ENCODE peak calls at places on chromosomes 16 and 17, in ten cellular contexts. G is fibroblast of lung; U is thoracic aorta; D is mesenchymal stem cell; E is spleen; V is A673; A is uterus; K is lung; Q is CD8-positive, alpha-beta T cell; W is heart right ventricle. N is an unnamed sample.

GRCh38 chr16:85819711-85820110 is 20.2 kb downstream of the COX4I1 start:
- DNase-seq in G (peak; percentile 17), U (no peak), D (no peak), E (no peak), V (no peak), A (no peak), K (no peak), Q (no peak), W (no peak), N (peak; percentile 45)

GRCh38 chr17:46166692-46167249 is 26.5 kb downstream of the KANSL1 start:
- DNase-seq in G (no peak), U (no peak), D (no peak), E (no peak), V (no peak), A (no peak), K (no peak), Q (no peak), W (no peak), N (no peak)

GRCh38 chr16:68655806-68656205 is 10.7 kb downstream of the CDH3 start:
- DNase-seq in G (no peak), U (no peak), D (no peak), E (no peak), V (no peak), A (no peak), K (no peak), Q (no peak), W (no peak), N (no peak)

GRCh38 chr16:85983606-85984005 is 84.6 kb downstream of the IRF8 start:
- DNase-seq in G (no peak), U (no peak), D (no peak), E (peak; percentile 81), V (no peak), A (no peak), K (no peak), Q (no peak), W (no peak), N (no peak)

GRCh38 chr17:15213381-15214087 is 51.6 kb downstream of the PMP22 start:
- DNase-seq in G (peak; percentile 42), U (no peak), D (peak; percentile 37), E (no peak), V (peak; percentile 24), A (no peak), K (no peak), Q (no peak), W (no peak), N (no peak)

GRCh38 chr16:64711026-64711425 is 410.8 kb downstream of the CDH11 start:
- DNase-seq in G (no peak), U (no peak), D (peak; percentile 52), E (no peak), V (no peak), A (no peak), K (no peak), Q (no peak), W (no peak), N (peak; percentile 20)

GRCh38 chr16:528111-529011 is 849 bp downstream of the CAPN15 start:
- DNase-seq in G (peak; percentile 56), U (peak; percentile 26), D (peak; percentile 75), E (peak; percentile 88), V (peak; percentile 50), A (peak; percentile 44), K (peak; percentile 47), Q (no peak), W (no peak), N (peak; percentile 81)

GRCh38 chr17:57451126-57451690 is 194.9 kb downstream of the MSI2 start:
- DNase-seq in G (no peak), U (no peak), D (no peak), E (no peak), V (no peak), A (no peak), K (no peak), Q (no peak), W (no peak), N (no peak)

GRCh38 chr16:57637020-57637419 is 8.6 kb downstream of the ADGRG1 start:
- DNase-seq in G (peak; percentile 16), U (no peak), D (no peak), E (no peak), V (no peak), A (no peak), K (no peak), Q (no peak), W (no peak), N (no peak)

GRCh38 chr16:81511371-81511770 is 66.8 kb downstream of the CMIP start:
- DNase-seq in G (peak; percentile 23), U (no peak), D (peak; percentile 60), E (no peak), V (no peak), A (no peak), K (no peak), Q (no peak), W (no peak), N (no peak)

GRCh38 chr17:65601881-65602280 is 40.4 kb upstream of the AXIN2 start:
- DNase-seq in G (no peak), U (no peak), D (no peak), E (no peak), V (no peak), A (no peak), K (no peak), Q (no peak), W (no peak), N (no peak)

GRCh38 chr16:25124503-25124902 is 13.0 kb downstream of the LCMT1 start:
- DNase-seq in G (no peak), U (no peak), D (no peak), E (no peak), V (no peak), A (no peak), K (no peak), Q (no peak), W (no peak), N (no peak)

GRCh38 chr17:55926276-55926995 is 175.6 kb downstream of the PCTP start:
- DNase-seq in G (no peak), U (no peak), D (no peak), E (no peak), V (peak; percentile 29), A (no peak), K (no peak), Q (no peak), W (no peak), N (no peak)

GRCh38 chr16:1538804-1539520 is 5.5 kb downstream of the TMEM204 start:
- DNase-seq in G (no peak), U (no peak), D (no peak), E (no peak), V (no peak), A (no peak), K (no peak), Q (no peak), W (peak; percentile 24), N (no peak)

GRCh38 chr17:42704495-42705494 is 22.5 kb downstream of the CNTNAP1 start:
- DNase-seq in G (no peak), U (no peak), D (no peak), E (no peak), V (no peak), A (no peak), K (no peak), Q (no peak), W (no peak), N (no peak)
- H3K36me3 ChIP-seq in G (peaks cover 27% of the 10 kb centered on the region), U (peaks cover 68% of the 10 kb centered on the region), D (peaks cover 96% of the 10 kb centered on the region), E (peaks cover 96% of the 10 kb centered on the region), V (peaks cover 18% of the 10 kb centered on the region), A (no peaks in the 10 kb centered on the region), K (peaks cover 46% of the 10 kb centered on the region), Q (peaks cover 62% of the 10 kb centered on the region), W (peaks cover 91% of the 10 kb centered on the region), N (peaks cover 44% of the 10 kb centered on the region)

GRCh38 chr16:67650023-67650422 is 5.1 kb downstream of the CARMIL2 start:
- DNase-seq in G (no peak), U (no peak), D (no peak), E (peak; percentile 21), V (no peak), A (no peak), K (no peak), Q (no peak), W (no peak), N (no peak)

GRCh38 chr16:67653131-67654068 is 6.7 kb downstream of the ACD start:
- DNase-seq in G (no peak), U (no peak), D (peak; percentile 45), E (no peak), V (peak; percentile 60), A (no peak), K (no peak), Q (no peak), W (peak; percentile 18), N (no peak)

GRCh38 chr16:67651039-67651438 is 6.1 kb downstream of the CARMIL2 start:
- DNase-seq in G (no peak), U (no peak), D (no peak), E (no peak), V (no peak), A (peak; percentile 9), K (peak; percentile 28), Q (no peak), W (no peak), N (no peak)

GRCh38 chr16:67652578-67653130 is 7.4 kb downstream of the ACD start:
- DNase-seq in G (no peak), U (no peak), D (no peak), E (no peak), V (peak; percentile 78), A (peak; percentile 18), K (no peak), Q (no peak), W (peak; percentile 16), N (no peak)

GRCh38 chr16:67651847-67652246 is 6.9 kb downstream of the CARMIL2 start:
- DNase-seq in G (no peak), U (no peak), D (no peak), E (no peak), V (no peak), A (no peak), K (no peak), Q (no peak), W (no peak), N (no peak)
- H3K27me3 ChIP-seq in G (peaks cover 51% of the 10 kb centered on the region), U (peaks cover 6% of the 10 kb centered on the region), D (peaks cover 67% of the 10 kb centered on the region), E (no peaks in the 10 kb centered on the region), V (peaks cover 45% of the 10 kb centered on the region), A (peaks cover 36% of the 10 kb centered on the region), K (no peaks in the 10 kb centered on the region), Q (no peaks in the 10 kb centered on the region), W (peaks cover 73% of the 10 kb centered on the region), N (no peaks in the 10 kb centered on the region)

GRCh38 chr17:70956731-70957130 is 787.4 kb downstream of the KCNJ2 start:
- DNase-seq in G (peak; percentile 30), U (no peak), D (no peak), E (no peak), V (no peak), A (no peak), K (no peak), Q (no peak), W (no peak), N (no peak)
- H3K9me3 ChIP-seq in G (no peaks in the 10 kb centered on the region), U (no peaks in the 10 kb centered on the region), D (peaks cover 3% of the 10 kb centered on the region), E (peaks cover 13% of the 10 kb centered on the region), V (no peaks in the 10 kb centered on the region), A (no peaks in the 10 kb centered on the region), K (no peaks in the 10 kb centered on the region), Q (no peaks in the 10 kb centered on the region), W (peaks cover 10% of the 10 kb centered on the region), N (no peaks in the 10 kb centered on the region)

DNA sequence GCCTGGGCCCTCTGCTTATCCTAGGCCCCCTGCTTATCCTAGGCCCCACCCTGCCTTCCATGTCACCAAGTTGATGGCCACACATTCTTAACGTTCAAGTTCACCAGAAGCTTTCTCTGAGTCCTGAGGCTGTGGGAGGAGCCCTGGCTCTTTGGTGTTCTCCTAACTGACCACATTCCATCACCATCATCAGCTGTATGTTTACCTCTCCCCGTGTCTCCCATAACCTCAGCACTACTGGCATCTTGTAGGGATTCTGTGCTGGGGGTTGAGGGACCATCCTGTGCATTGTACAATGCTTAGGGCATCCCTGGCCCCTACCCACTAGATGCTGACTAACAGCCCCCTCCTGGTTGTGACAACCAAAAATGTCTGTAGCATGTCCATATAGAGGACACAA is 99.3 kb downstream of the NDE1 start:
- DNase-seq in G (no peak), U (no peak), D (no peak), E (no peak), V (no peak), A (no peak), K (no peak), Q (no peak), W (no peak), N (no peak)
- H3K36me3 ChIP-seq in G (no peaks in the 10 kb centered on the region), U (peaks cover 92% of the 10 kb centered on the region), D (no peaks in the 10 kb centered on the region), E (peaks cover 4% of the 10 kb centered on the region), V (no peaks in the 10 kb centered on the region), A (no peaks in the 10 kb centered on the region), K (no peaks in the 10 kb centered on the region), Q (no peaks in the 10 kb centered on the region), W (peaks cover 3% of the 10 kb centered on the region), N (no peaks in the 10 kb centered on the region)

N was measured in MG63.